ENCODE peak calls at places on chromosomes 12 and 14, in four cellular contexts. E is stimulated activated naive B cell treated with anti-CD40 and anti-IgM and Interleukin-4, amounts not matched to agents 10 μg/mL and 1 μg/mL and 100 μg/mL, for 72 hours; T is stimulated activated CD8-positive, alpha-beta memory T cell treated with anti-CD3 and anti-CD28 coated beads, Interleukin-15, amount 100 ng/mL, for 48 hours; A is smooth muscle cell of the brain vasculature. Y is an unnamed sample.

GRCh38 chr14:95774265-95775160 is 60.6 kb upstream of the TCL1A start:
- DNase-seq in A (peak; percentile 15), E (peak; percentile 56), T (peak; percentile 24), Y (peak; percentile 13)

GRCh38 chr14:96095581-96096476 is 56.7 kb downstream of the C14orf132 start:
- DNase-seq in T (no peak), E (no peak), A (peak; percentile 91), Y (no peak)

GRCh38 chr12:60398547-60398946 is 802.7 kb downstream of the SLC16A7 start:
- DNase-seq in A (no peak), T (no peak), E (no peak), Y (no peak)

GRCh38 chr14:73724696-73725095 is 10.5 kb upstream of the PNMA1 start:
- DNase-seq in T (no peak), E (no peak), A (no peak), Y (no peak)

GRCh38 chr12:94140556-94140955 is 7.8 kb upstream of the PLXNC1 start:
- DNase-seq in E (no peak), A (no peak), T (peak; percentile 28), Y (peak; percentile 40)

GRCh38 chr12:14239350-14239934 is 126.0 kb upstream of the ATF7IP start:
- DNase-seq in E (peak; percentile 87), A (no peak), T (peak; percentile 37), Y (peak; percentile 78)

GRCh38 chr14:103385994-103386491 is 828 bp downstream of the MARK3 start:
- DNase-seq in T (no peak), A (no peak), E (peak; percentile 26), Y (peak; percentile 53)

GRCh38 chr14:56892959-56893358 is 82.7 kb upstream of the OTX2 start:
- DNase-seq in T (no peak), A (no peak), E (no peak), Y (no peak)

GRCh38 chr12:85580562-85581168 is 255.5 kb downstream of the RASSF9 start:
- DNase-seq in T (no peak), A (no peak), E (no peak), Y (no peak)

GRCh38 chr12:12717586-12718381 is 616 bp downstream of the CDKN1B start:
- DNase-seq in E (peak; percentile 9), T (no peak), A (no peak), Y (peak; percentile 48)

GRCh38 chr12:105076098-105076497 is 8.2 kb downstream of the ALDH1L2 start:
- DNase-seq in A (no peak), E (no peak), T (no peak), Y (no peak)

GRCh38 chr12:22377731-22378496 is 43.4 kb upstream of the ST8SIA1 start:
- DNase-seq in A (no peak), T (no peak), E (no peak), Y (no peak)

GRCh38 chr12:55929306-55929791 is 1.6 kb upstream of the DGKA start:
- DNase-seq in A (no peak), E (peak; percentile 63), T (peak; percentile 83), Y (peak; percentile 89)

GRCh38 chr12:26022043-26022442 is 63.6 kb downstream of the RASSF8 start:
- DNase-seq in T (no peak), E (no peak), A (no peak), Y (no peak)

Y was measured in GM06990.